ENCODE peak calls at places on chromosome 4, in seven cellular contexts. One of them, this sample, is unnamed.

GRCh38 chr4:15883611-15884243 is 54.8 kb downstream of the FGFBP1 start:
- DNase-seq in foreskin fibroblast: no peak
- DNase-seq in fibroblast of lung: no peak
- DNase-seq in cardiac fibroblast: no peak
- DNase-seq in tibial nerve: no peak
- DNase-seq in Calu3: no peak
- DNase-seq in GM10248: no peak
- DNase-seq in this sample: no peak

GRCh38 chr4:99179178-99179577 is 35.1 kb upstream of the ADH4 start:
- DNase-seq in fibroblast of lung: no peak
- DNase-seq in tibial nerve: no peak
- DNase-seq in cardiac fibroblast: no peak
- DNase-seq in Calu3: no peak
- DNase-seq in GM10248: no peak
- DNase-seq in foreskin fibroblast: no peak
- DNase-seq in this sample: no peak

GRCh38 chr4:7192252-7193039 is at the start of gene SORCS2:
- DNase-seq in tibial nerve: peak; percentile 49
- DNase-seq in GM10248: peak; percentile 73
- DNase-seq in Calu3: peak; percentile 74
- DNase-seq in fibroblast of lung: peak; percentile 53
- DNase-seq in cardiac fibroblast: peak; percentile 63
- DNase-seq in foreskin fibroblast: peak; percentile 47
- DNase-seq in this sample: peak; percentile 55

GRCh38 chr4:119207051-119207450 is 5.5 kb upstream of the USP53 start:
- DNase-seq in tibial nerve: no peak
- DNase-seq in fibroblast of lung: peak; percentile 74
- DNase-seq in cardiac fibroblast: peak; percentile 82
- DNase-seq in foreskin fibroblast: peak; percentile 66
- DNase-seq in GM10248: no peak
- DNase-seq in Calu3: no peak
- DNase-seq in this sample: peak; percentile 76

GRCh38 chr4:15653864-15654391 is 1.2 kb downstream of the FBXL5 start:
- DNase-seq in GM10248: peak; percentile 31
- DNase-seq in foreskin fibroblast: peak; percentile 25
- DNase-seq in fibroblast of lung: peak; percentile 74
- DNase-seq in Calu3: no peak
- DNase-seq in cardiac fibroblast: peak; percentile 78
- DNase-seq in tibial nerve: no peak
- DNase-seq in this sample: peak; percentile 71

GRCh38 chr4:7867701-7868429 is 71.8 kb downstream of the AFAP1 start:
- DNase-seq in GM10248: no peak
- DNase-seq in foreskin fibroblast: no peak
- DNase-seq in fibroblast of lung: peak; percentile 63
- DNase-seq in tibial nerve: no peak
- DNase-seq in Calu3: no peak
- DNase-seq in cardiac fibroblast: no peak
- DNase-seq in this sample: no peak

GRCh38 chr4:13902141-13902540 is 274.6 kb upstream of the BOD1L1 start:
- DNase-seq in GM10248: no peak
- DNase-seq in cardiac fibroblast: no peak
- DNase-seq in Calu3: no peak
- DNase-seq in foreskin fibroblast: no peak
- DNase-seq in fibroblast of lung: no peak
- DNase-seq in tibial nerve: no peak
- DNase-seq in this sample: no peak

GRCh38 chr4:17030543-17030942 is 132.1 kb upstream of the LDB2 start:
- DNase-seq in GM10248: no peak
- DNase-seq in foreskin fibroblast: peak; percentile 80
- DNase-seq in Calu3: peak; percentile 27
- DNase-seq in fibroblast of lung: peak; percentile 97
- DNase-seq in tibial nerve: no peak
- DNase-seq in cardiac fibroblast: peak; percentile 86
- DNase-seq in this sample: peak; percentile 92

GRCh38 chr4:135256111-135256510 is 1054.5 kb upstream of the PABPC4L start:
- DNase-seq in Calu3: no peak
- DNase-seq in fibroblast of lung: peak; percentile 75
- DNase-seq in cardiac fibroblast: no peak
- DNase-seq in tibial nerve: no peak
- DNase-seq in GM10248: no peak
- DNase-seq in foreskin fibroblast: no peak
- DNase-seq in this sample: peak; percentile 33

GRCh38 chr4:30721353-30722091 is 1.4 kb downstream of the PCDH7 start:
- DNase-seq in foreskin fibroblast: peak; percentile 14
- DNase-seq in GM10248: peak; percentile 16
- DNase-seq in Calu3: peak; percentile 60
- DNase-seq in tibial nerve: no peak
- DNase-seq in fibroblast of lung: peak; percentile 65
- DNase-seq in cardiac fibroblast: peak; percentile 53
- DNase-seq in this sample: peak; percentile 39

GRCh38 chr4:54872246-54872645 is 214.5 kb downstream of the KIT start:
- DNase-seq in GM10248: no peak
- DNase-seq in cardiac fibroblast: no peak
- DNase-seq in Calu3: no peak
- DNase-seq in tibial nerve: no peak
- DNase-seq in foreskin fibroblast: peak; percentile 10
- DNase-seq in fibroblast of lung: peak; percentile 2
- DNase-seq in this sample: no peak

GRCh38 chr4:83112239-83112638 is 2.3 kb downstream of the PLAC8 start:
- DNase-seq in fibroblast of lung: no peak
- DNase-seq in cardiac fibroblast: no peak
- DNase-seq in Calu3: no peak
- DNase-seq in foreskin fibroblast: no peak
- DNase-seq in GM10248: peak; percentile 42
- DNase-seq in tibial nerve: no peak
- DNase-seq in this sample: no peak

GRCh38 chr4:168537556-168537955 is 40.7 kb downstream of the PALLD start:
- DNase-seq in GM10248: no peak
- DNase-seq in cardiac fibroblast: peak; percentile 68
- DNase-seq in fibroblast of lung: peak; percentile 58
- DNase-seq in foreskin fibroblast: no peak
- DNase-seq in Calu3: no peak
- DNase-seq in tibial nerve: no peak
- DNase-seq in this sample: no peak

GRCh38 chr4:113278324-113278934 is 229.0 kb downstream of the ANK2 start:
- DNase-seq in GM10248: peak; percentile 65
- DNase-seq in Calu3: peak; percentile 65
- DNase-seq in tibial nerve: peak; percentile 70
- DNase-seq in cardiac fibroblast: peak; percentile 91
- DNase-seq in foreskin fibroblast: peak; percentile 51
- DNase-seq in fibroblast of lung: peak; percentile 74
- DNase-seq in this sample: peak; percentile 92

GRCh38 chr4:101126044-101126443 is 221.3 kb downstream of the PPP3CA start:
- DNase-seq in foreskin fibroblast: peak; percentile 12
- DNase-seq in cardiac fibroblast: peak; percentile 31
- DNase-seq in Calu3: no peak
- DNase-seq in fibroblast of lung: peak; percentile 79
- DNase-seq in tibial nerve: no peak
- DNase-seq in GM10248: no peak
- DNase-seq in this sample: no peak

GRCh38 chr4:41106081-41106480 is 108.3 kb downstream of the APBB2 start:
- DNase-seq in tibial nerve: no peak
- DNase-seq in cardiac fibroblast: no peak
- DNase-seq in foreskin fibroblast: no peak
- DNase-seq in Calu3: no peak
- DNase-seq in fibroblast of lung: peak; percentile 49
- DNase-seq in GM10248: no peak
- DNase-seq in this sample: no peak

GRCh38 chr4:129138762-129139496 is 43.0 kb downstream of the C4orf33 start:
- DNase-seq in foreskin fibroblast: no peak
- DNase-seq in cardiac fibroblast: no peak
- DNase-seq in Calu3: no peak
- DNase-seq in fibroblast of lung: no peak
- DNase-seq in GM10248: no peak
- DNase-seq in tibial nerve: no peak
- DNase-seq in this sample: no peak

GRCh38 chr4:159395693-159396092 is 292.8 kb downstream of the RAPGEF2 start:
- DNase-seq in fibroblast of lung: peak; percentile 37
- DNase-seq in Calu3: no peak
- DNase-seq in GM10248: no peak
- DNase-seq in foreskin fibroblast: no peak
- DNase-seq in tibial nerve: no peak
- DNase-seq in cardiac fibroblast: no peak
- DNase-seq in this sample: no peak

GRCh38 chr4:53015681-53016080 is 153.6 kb downstream of the RASL11B start:
- DNase-seq in foreskin fibroblast: peak; percentile 46
- DNase-seq in Calu3: no peak
- DNase-seq in cardiac fibroblast: peak; percentile 91
- DNase-seq in tibial nerve: peak; percentile 34
- DNase-seq in fibroblast of lung: peak; percentile 55
- DNase-seq in GM10248: no peak
- DNase-seq in this sample: peak; percentile 89

GRCh38 chr4:65316534-65316933 is 353.8 kb downstream of the EPHA5 start:
- DNase-seq in fibroblast of lung: no peak
- DNase-seq in GM10248: no peak
- DNase-seq in foreskin fibroblast: no peak
- DNase-seq in Calu3: no peak
- DNase-seq in tibial nerve: no peak
- DNase-seq in cardiac fibroblast: no peak
- DNase-seq in this sample: no peak

GRCh38 chr4:75940692-75941253 is at the start of gene NAAA:
- DNase-seq in Calu3: peak; percentile 71
- DNase-seq in GM10248: peak; percentile 89
- DNase-seq in foreskin fibroblast: peak; percentile 72
- DNase-seq in cardiac fibroblast: peak; percentile 56
- DNase-seq in fibroblast of lung: peak; percentile 72
- DNase-seq in tibial nerve: peak; percentile 10
- DNase-seq in this sample: peak; percentile 45

GRCh38 chr4:172011196-172011595 is 198.0 kb downstream of the GALNTL6 start:
- DNase-seq in cardiac fibroblast: no peak
- DNase-seq in tibial nerve: no peak
- DNase-seq in Calu3: no peak
- DNase-seq in foreskin fibroblast: no peak
- DNase-seq in fibroblast of lung: no peak
- DNase-seq in GM10248: no peak
- DNase-seq in this sample: no peak

GRCh38 chr4:156976147-156976546 is 4.5 kb upstream of the PDGFC start:
- DNase-seq in foreskin fibroblast: peak; percentile 73
- DNase-seq in Calu3: no peak
- DNase-seq in cardiac fibroblast: peak; percentile 73
- DNase-seq in fibroblast of lung: peak; percentile 92
- DNase-seq in tibial nerve: no peak
- DNase-seq in GM10248: no peak
- DNase-seq in this sample: peak; percentile 86

GRCh38 chr4:5374994-5375393 is 323.7 kb downstream of the STK32B start:
- DNase-seq in foreskin fibroblast: no peak
- DNase-seq in fibroblast of lung: no peak
- DNase-seq in cardiac fibroblast: no peak
- DNase-seq in tibial nerve: no peak
- DNase-seq in Calu3: no peak
- DNase-seq in GM10248: no peak
- DNase-seq in this sample: no peak

DNA sequence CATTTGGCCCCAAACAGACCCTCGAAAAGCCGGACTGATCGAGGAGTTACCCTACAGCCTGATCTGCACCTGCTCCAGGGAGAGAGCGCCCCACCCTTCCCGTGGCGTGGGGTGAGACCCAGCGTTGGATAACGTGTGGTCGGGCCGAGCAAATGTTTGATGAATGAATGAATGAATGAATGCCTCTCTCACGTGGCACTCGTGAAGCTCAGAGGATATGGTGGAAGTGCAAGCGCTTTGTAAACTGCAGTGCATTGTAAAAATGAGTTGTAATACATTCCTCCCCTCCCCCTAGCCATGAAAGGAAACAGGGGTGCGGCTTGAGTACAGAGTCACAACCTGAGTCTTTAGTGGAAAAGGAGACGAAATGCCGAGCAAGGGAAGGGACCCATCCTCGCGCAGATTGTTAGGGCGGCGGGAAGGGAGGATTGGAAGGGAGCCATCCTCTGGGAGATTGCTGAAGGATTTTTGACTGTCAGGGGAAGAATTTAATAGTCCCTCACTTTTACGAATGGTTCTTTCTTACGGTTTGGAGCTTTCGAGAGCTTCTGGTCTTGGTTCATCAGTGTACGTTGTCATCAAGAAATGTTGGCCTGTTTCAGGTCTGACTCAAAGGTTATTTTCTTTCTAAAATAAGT is 772 bp upstream of the FBXW7 start:
- DNase-seq in GM10248: no peak
- DNase-seq in tibial nerve: peak; percentile 33
- DNase-seq in fibroblast of lung: peak; percentile 48
- DNase-seq in foreskin fibroblast: peak; percentile 30
- DNase-seq in cardiac fibroblast: peak; percentile 47
- DNase-seq in Calu3: no peak
- DNase-seq in this sample: peak; percentile 48
- TF ChIP-seq CTCF in GM10248: no peak
- TF ChIP-seq CTCF in tibial nerve: no peak
- TF ChIP-seq CTCF in fibroblast of lung: no peak
- TF ChIP-seq CTCF in foreskin fibroblast: no peak
- TF ChIP-seq CTCF in cardiac fibroblast: no peak
- TF ChIP-seq CTCF in Calu3: no peak
- TF ChIP-seq CTCF in this sample: no peak

GRCh38 chr4:145181091-145181501 is 707 bp upstream of the OTUD4 start:
- DNase-seq in tibial nerve: no peak
- DNase-seq in fibroblast of lung: no peak
- DNase-seq in GM10248: no peak
- DNase-seq in Calu3: no peak
- DNase-seq in foreskin fibroblast: no peak
- DNase-seq in cardiac fibroblast: no peak
- DNase-seq in this sample: no peak
- TF ChIP-seq CTCF in tibial nerve: no peak
- TF ChIP-seq CTCF in fibroblast of lung: no peak
- TF ChIP-seq CTCF in GM10248: no peak
- TF ChIP-seq CTCF in Calu3: no peak
- TF ChIP-seq CTCF in foreskin fibroblast: no peak
- TF ChIP-seq CTCF in cardiac fibroblast: no peak
- TF ChIP-seq CTCF in this sample: no peak

DNA sequence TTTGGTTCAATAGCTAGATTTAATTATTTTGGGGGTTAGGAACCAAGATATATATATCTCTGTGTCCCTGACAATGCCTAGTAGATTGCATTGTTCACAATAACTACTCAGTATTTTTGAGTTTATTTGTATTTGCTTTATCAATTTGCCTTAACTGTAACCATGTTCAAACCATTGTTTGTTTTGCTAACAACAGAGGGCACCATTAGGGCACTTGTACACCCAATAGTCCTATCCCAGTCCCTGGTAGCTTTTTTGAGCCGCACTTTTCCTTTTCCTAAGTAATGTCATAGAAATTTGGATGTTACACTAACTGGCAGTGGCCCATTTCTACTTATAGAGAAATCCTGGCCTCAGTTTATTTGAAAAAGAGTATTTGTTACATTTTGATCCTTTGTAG is 582 bp upstream of the KLHL5 start:
- DNase-seq in fibroblast of lung: no peak
- DNase-seq in cardiac fibroblast: no peak
- DNase-seq in foreskin fibroblast: no peak
- DNase-seq in GM10248: no peak
- DNase-seq in Calu3: no peak
- DNase-seq in tibial nerve: no peak
- DNase-seq in this sample: no peak
- TF ChIP-seq CTCF in fibroblast of lung: no peak
- TF ChIP-seq CTCF in cardiac fibroblast: no peak
- TF ChIP-seq CTCF in foreskin fibroblast: no peak
- TF ChIP-seq CTCF in GM10248: no peak
- TF ChIP-seq CTCF in Calu3: no peak
- TF ChIP-seq CTCF in tibial nerve: no peak
- TF ChIP-seq CTCF in this sample: peak; percentile 8

DNA sequence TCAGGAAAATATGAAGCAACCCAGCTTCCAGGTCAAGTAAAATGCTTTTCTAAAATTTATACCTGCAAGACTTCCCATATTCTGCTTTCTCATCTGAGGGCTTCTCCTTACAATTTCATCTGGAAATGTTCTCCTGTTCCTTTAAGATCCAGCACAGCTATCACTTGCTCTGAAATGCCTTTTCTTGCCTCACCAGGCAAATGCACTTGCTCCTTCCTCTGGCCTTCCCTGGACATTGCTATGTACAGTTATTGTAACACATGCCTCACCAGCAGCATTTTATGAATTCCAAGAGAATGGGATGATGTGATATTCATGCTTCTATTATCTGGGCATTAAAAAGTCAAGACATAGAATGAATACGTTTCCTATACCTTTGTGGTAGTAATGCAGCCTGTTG is 842.1 kb upstream of the INTU start:
- DNase-seq in foreskin fibroblast: peak; percentile 30
- DNase-seq in fibroblast of lung: peak; percentile 17
- DNase-seq in cardiac fibroblast: no peak
- DNase-seq in tibial nerve: no peak
- DNase-seq in Calu3: no peak
- DNase-seq in GM10248: no peak
- DNase-seq in this sample: no peak
- TF ChIP-seq CTCF in foreskin fibroblast: peak; percentile 14
- TF ChIP-seq CTCF in fibroblast of lung: no peak
- TF ChIP-seq CTCF in cardiac fibroblast: no peak
- TF ChIP-seq CTCF in tibial nerve: no peak
- TF ChIP-seq CTCF in Calu3: no peak
- TF ChIP-seq CTCF in GM10248: no peak
- TF ChIP-seq CTCF in this sample: no peak